ENCODE peak calls at places on chromosomes 1 and 21, in four cellular contexts. I is tibial nerve, S is ovary, L is suprapubic skin. E is an unnamed sample.

GRCh38 chr1:41122851-41123518 is 101.5 kb upstream of the SLFNL1 start:
- DNase-seq in S (no peak), I (no peak), L (no peak), E (no peak)

GRCh38 chr1:94299627-94300552 is 62.5 kb upstream of the ARHGAP29 start:
- DNase-seq in I (no peak), L (no peak), S (no peak), E (peak)

GRCh38 chr1:87961992-87962391 is 633.3 kb downstream of the LMO4 start:
- DNase-seq in I (no peak), S (no peak), L (no peak), E (no peak)

GRCh38 chr1:35936828-35937227 is 5.9 kb downstream of the AGO3 start:
- DNase-seq in L (no peak), I (no peak), S (no peak), E (no peak)

GRCh38 chr21:38334866-38335265 is 78.1 kb downstream of the KCNJ15 start:
- DNase-seq in S (no peak), I (no peak), L (no peak), E (no peak)

GRCh38 chr1:224623743-224624333 is 7.7 kb downstream of the CNIH3 start:
- DNase-seq in I (no peak), S (no peak), L (no peak), E (no peak)

GRCh38 chr1:213761845-213762407 is 225.8 kb upstream of the PROX1 start:
- DNase-seq in L (no peak), S (no peak), I (no peak), E (no peak)

GRCh38 chr21:26739189-26739588 is 106.0 kb downstream of the ADAMTS1 start:
- DNase-seq in I (no peak), S (no peak), L (no peak), E (no peak)

GRCh38 chr1:184754479-184755225 is at the start of gene EDEM3:
- DNase-seq in I (peak), L (peak), S (peak), E (peak)
- TF ChIP-seq EP300 in I (peak), L (no peak), S (no peak), E (no peak)

GRCh38 chr1:229943988-229944743 is 122.9 kb upstream of the GALNT2 start:
- DNase-seq in L (no peak), I (no peak), S (no peak), E (peak)
- H3K4me3 ChIP-seq in L (no peak), I (no peak), S (no peak), E (no peak)

GRCh38 chr1:212597495-212597894 is 11.1 kb upstream of the ATF3 start:
- DNase-seq in I (no peak), L (no peak), S (no peak), E (peak)

GRCh38 chr1:212595229-212595628 is 13.3 kb upstream of the ATF3 start:
- DNase-seq in S (no peak), I (no peak), L (peak), E (peak)

GRCh38 chr1:212594640-212595039 is 13.9 kb upstream of the ATF3 start:
- DNase-seq in I (no peak), S (no peak), L (no peak), E (peak)

GRCh38 chr1:212596798-212597197 is 11.8 kb upstream of the ATF3 start:
- DNase-seq in S (no peak), I (no peak), L (no peak), E (peak)

DNA sequence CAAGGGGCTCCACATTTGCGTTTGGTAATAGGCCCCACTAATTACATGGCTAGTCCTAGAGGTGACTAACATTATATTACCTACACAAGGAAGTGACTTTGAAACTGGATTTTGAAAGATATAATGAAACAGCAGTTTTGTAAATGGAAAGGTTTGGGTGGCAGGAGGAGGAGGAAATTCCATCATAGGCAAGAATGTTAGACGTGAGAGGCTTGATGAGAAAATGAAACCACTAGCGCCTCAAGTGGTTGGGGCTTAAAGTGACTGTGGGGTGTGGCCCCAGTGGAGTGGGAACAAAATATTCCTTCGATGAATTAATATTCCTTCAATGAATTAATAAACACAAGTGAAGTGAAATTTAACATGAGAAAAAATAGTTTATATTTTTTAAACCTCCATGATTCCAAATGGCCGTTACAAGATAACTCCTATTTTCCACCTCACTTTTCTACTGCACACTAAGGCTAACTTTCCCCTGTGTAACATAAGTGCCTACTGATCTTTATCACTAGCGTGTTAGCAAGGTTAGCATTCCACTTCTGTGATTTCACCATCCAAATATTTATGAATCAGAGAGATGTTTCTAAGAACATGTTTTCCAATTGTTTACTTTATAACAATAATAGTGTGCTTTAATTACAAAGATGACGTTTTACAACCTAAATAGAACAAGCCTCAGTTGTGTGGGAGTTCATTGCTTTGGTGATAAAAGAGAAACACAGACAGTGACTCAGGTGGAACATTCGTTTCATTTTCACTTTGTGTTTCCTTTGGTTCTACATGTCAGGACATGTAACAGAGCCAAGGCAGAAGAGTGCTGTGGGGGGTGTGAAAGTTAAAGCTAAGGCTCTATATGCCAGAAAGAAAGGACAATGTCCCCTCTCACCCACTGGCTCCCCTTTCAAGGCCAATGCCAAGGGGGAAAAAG is 12.5 kb upstream of the ATF3 start:
- DNase-seq in S (no peak), L (peak), I (no peak), E (peak)
- TF ChIP-seq EP300 in S (no peak), L (no peak), I (no peak), E (no peak)

GRCh38 chr1:8510041-8510823 is 192.3 kb downstream of the SLC45A1 start:
- DNase-seq in I (no peak), S (no peak), L (no peak), E (no peak)
- H3K4me3 ChIP-seq in I (no peak), S (peak), L (no peak), E (peak)

GRCh38 chr1:182629674-182630073 is 25.5 kb upstream of the RGS16 start:
- DNase-seq in S (no peak), L (no peak), I (no peak), E (no peak)
- TF ChIP-seq EP300 in S (no peak), L (no peak), I (no peak), E (no peak)

DNA sequence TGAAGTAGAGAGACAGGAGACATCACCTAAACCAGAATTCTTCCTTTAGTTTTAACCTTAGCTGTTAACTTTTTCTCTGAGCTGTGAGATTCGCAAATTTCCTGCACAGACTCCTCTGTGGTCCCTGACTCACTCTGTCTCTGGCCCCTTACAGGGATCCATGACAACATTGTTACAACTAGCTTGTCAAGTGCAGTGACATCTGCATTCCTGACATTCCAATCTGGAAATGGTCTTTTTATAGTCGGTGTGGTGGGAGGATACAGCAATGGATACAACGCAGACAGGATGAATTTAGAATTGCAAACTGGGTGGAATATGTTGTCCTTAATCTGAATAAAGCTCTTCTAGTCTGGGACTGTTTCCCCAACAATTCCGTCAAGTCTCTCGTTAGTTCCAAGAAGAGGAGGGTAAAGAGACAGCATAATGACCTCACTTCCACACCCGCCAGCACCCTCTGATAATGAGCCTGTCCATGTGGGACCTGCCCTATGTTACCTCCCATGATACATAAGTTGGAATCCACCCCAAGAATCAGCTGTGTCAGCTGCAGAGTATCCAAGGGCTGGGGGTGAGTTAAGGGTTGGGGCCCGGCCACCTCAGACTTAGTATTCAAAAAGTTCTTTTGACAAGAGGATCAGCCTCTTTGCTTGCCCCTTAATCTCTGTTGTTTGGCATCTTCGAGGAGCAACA is 49.4 kb downstream of the ILDR2 start:
- DNase-seq in I (no peak), L (no peak), S (no peak), E (no peak)
- H3K4me3 ChIP-seq in I (no peak), L (no peak), S (no peak), E (no peak)

GRCh38 chr1:231139125-231139649 is 22.7 kb upstream of the TRIM67 start:
- DNase-seq in I (no peak), L (no peak), S (no peak), E (peak)

GRCh38 chr1:231134624-231135023 is 27.2 kb upstream of the TRIM67 start:
- DNase-seq in I (no peak), L (no peak), S (no peak), E (no peak)

GRCh38 chr1:231138221-231138620 is 23.6 kb upstream of the TRIM67 start:
- DNase-seq in L (no peak), S (no peak), I (no peak), E (no peak)

GRCh38 chr1:231139659-231140650 is 21.9 kb upstream of the TRIM67 start:
- DNase-seq in L (no peak), I (no peak), S (no peak), E (peak)
- TF ChIP-seq EP300 in L (no peak), I (no peak), S (no peak), E (no peak)

E was measured in esophagus muscularis mucosa.